ENCODE peak calls at places on chromosomes 6 and 20, in six cellular contexts. One of them, this sample, is unnamed.

GRCh38 chr6:126812651-126813050 is 305.8 kb upstream of the RSPO3 start:
- DNase-seq in fibroblast of lung: peak
- DNase-seq in progenitor cell of endocrine pancreas: no peak
- DNase-seq in A549: no peak
- DNase-seq in bronchial epithelial cell: no peak
- DNase-seq in astrocyte of the spinal cord: peak
- DNase-seq in this sample: no peak

GRCh38 chr20:45970646-45971424 is 1.2 kb downstream of the ZNF335 start:
- DNase-seq in fibroblast of lung: no peak
- DNase-seq in progenitor cell of endocrine pancreas: no peak
- DNase-seq in A549: no peak
- DNase-seq in bronchial epithelial cell: no peak
- DNase-seq in astrocyte of the spinal cord: peak
- DNase-seq in this sample: peak

GRCh38 chr6:166446567-166447065 is 63.9 kb upstream of the MPC1 start:
- DNase-seq in fibroblast of lung: no peak
- DNase-seq in progenitor cell of endocrine pancreas: no peak
- DNase-seq in A549: no peak
- DNase-seq in bronchial epithelial cell: peak
- DNase-seq in astrocyte of the spinal cord: no peak
- DNase-seq in this sample: no peak

GRCh38 chr6:75205776-75206334 is at the start of gene COL12A1:
- DNase-seq in fibroblast of lung: peak
- DNase-seq in progenitor cell of endocrine pancreas: peak
- DNase-seq in A549: peak
- DNase-seq in bronchial epithelial cell: peak
- DNase-seq in astrocyte of the spinal cord: peak
- DNase-seq in this sample: peak

GRCh38 chr6:3884007-3884745 is 35.0 kb downstream of the FAM50B start:
- DNase-seq in fibroblast of lung: peak
- DNase-seq in progenitor cell of endocrine pancreas: no peak
- DNase-seq in A549: peak
- DNase-seq in bronchial epithelial cell: peak
- DNase-seq in astrocyte of the spinal cord: peak
- DNase-seq in this sample: no peak

GRCh38 chr20:57136734-57137133 is 129.7 kb downstream of the BMP7 start:
- DNase-seq in fibroblast of lung: no peak
- DNase-seq in progenitor cell of endocrine pancreas: no peak
- DNase-seq in A549: no peak
- DNase-seq in bronchial epithelial cell: no peak
- DNase-seq in astrocyte of the spinal cord: no peak
- DNase-seq in this sample: no peak

GRCh38 chr6:145544031-145544430 is 191.3 kb downstream of the EPM2A start:
- DNase-seq in fibroblast of lung: peak
- DNase-seq in progenitor cell of endocrine pancreas: no peak
- DNase-seq in A549: peak
- DNase-seq in bronchial epithelial cell: peak
- DNase-seq in astrocyte of the spinal cord: peak
- DNase-seq in this sample: no peak

GRCh38 chr20:53834044-53834442 is 236.4 kb downstream of the BCAS1 start:
- DNase-seq in fibroblast of lung: no peak
- DNase-seq in progenitor cell of endocrine pancreas: no peak
- DNase-seq in A549: no peak
- DNase-seq in bronchial epithelial cell: no peak
- DNase-seq in astrocyte of the spinal cord: peak
- DNase-seq in this sample: no peak

GRCh38 chr20:45975686-45976085 is 3.7 kb upstream of the ZNF335 start:
- DNase-seq in fibroblast of lung: no peak
- DNase-seq in progenitor cell of endocrine pancreas: no peak
- DNase-seq in A549: no peak
- DNase-seq in bronchial epithelial cell: no peak
- DNase-seq in astrocyte of the spinal cord: no peak
- DNase-seq in this sample: peak

GRCh38 chr6:26404534-26404933 is 2.5 kb downstream of the BTN3A1 start:
- DNase-seq in fibroblast of lung: no peak
- DNase-seq in progenitor cell of endocrine pancreas: no peak
- DNase-seq in A549: no peak
- DNase-seq in bronchial epithelial cell: no peak
- DNase-seq in astrocyte of the spinal cord: no peak
- DNase-seq in this sample: no peak

GRCh38 chr20:46708172-46708860 is 1.1 kb upstream of the SLC2A10 start:
- DNase-seq in fibroblast of lung: no peak
- DNase-seq in progenitor cell of endocrine pancreas: no peak
- DNase-seq in A549: peak
- DNase-seq in bronchial epithelial cell: peak
- DNase-seq in astrocyte of the spinal cord: no peak
- DNase-seq in this sample: no peak

GRCh38 chr6:120056085-120056484 is 706.5 kb upstream of the MAN1A1 start:
- DNase-seq in fibroblast of lung: no peak
- DNase-seq in progenitor cell of endocrine pancreas: no peak
- DNase-seq in A549: peak
- DNase-seq in bronchial epithelial cell: peak
- DNase-seq in astrocyte of the spinal cord: no peak
- DNase-seq in this sample: no peak

GRCh38 chr6:84193140-84193708 is 34.2 kb downstream of the CEP162 start:
- DNase-seq in fibroblast of lung: peak
- DNase-seq in progenitor cell of endocrine pancreas: no peak
- DNase-seq in A549: peak
- DNase-seq in bronchial epithelial cell: peak
- DNase-seq in astrocyte of the spinal cord: peak
- DNase-seq in this sample: no peak

GRCh38 chr6:2529217-2529719 is 221.5 kb downstream of the MYLK4 start:
- DNase-seq in fibroblast of lung: no peak
- DNase-seq in progenitor cell of endocrine pancreas: no peak
- DNase-seq in A549: no peak
- DNase-seq in bronchial epithelial cell: no peak
- DNase-seq in astrocyte of the spinal cord: no peak
- DNase-seq in this sample: no peak

GRCh38 chr6:87103977-87104601 is 9.2 kb upstream of the CGA start:
- DNase-seq in fibroblast of lung: no peak
- DNase-seq in progenitor cell of endocrine pancreas: no peak
- DNase-seq in A549: no peak
- DNase-seq in bronchial epithelial cell: no peak
- DNase-seq in astrocyte of the spinal cord: no peak
- DNase-seq in this sample: no peak

GRCh38 chr6:27871919-27872633 is 40.1 kb downstream of the OR2B2 start:
- DNase-seq in fibroblast of lung: peak
- DNase-seq in progenitor cell of endocrine pancreas: peak
- DNase-seq in A549: peak
- DNase-seq in bronchial epithelial cell: peak
- DNase-seq in astrocyte of the spinal cord: peak
- DNase-seq in this sample: no peak

GRCh38 chr6:23348185-23348584 is 777.8 kb upstream of the NRSN1 start:
- DNase-seq in fibroblast of lung: no peak
- DNase-seq in progenitor cell of endocrine pancreas: no peak
- DNase-seq in A549: no peak
- DNase-seq in bronchial epithelial cell: no peak
- DNase-seq in astrocyte of the spinal cord: no peak
- DNase-seq in this sample: no peak

GRCh38 chr20:47778398-47779354 is 6.6 kb downstream of the SULF2 start:
- DNase-seq in fibroblast of lung: no peak
- DNase-seq in progenitor cell of endocrine pancreas: no peak
- DNase-seq in A549: no peak
- DNase-seq in bronchial epithelial cell: no peak
- DNase-seq in astrocyte of the spinal cord: no peak
- DNase-seq in this sample: no peak

GRCh38 chr6:28401172-28401571 is 1.6 kb upstream of the ZSCAN12 start:
- DNase-seq in fibroblast of lung: peak
- DNase-seq in progenitor cell of endocrine pancreas: no peak
- DNase-seq in A549: no peak
- DNase-seq in bronchial epithelial cell: peak
- DNase-seq in astrocyte of the spinal cord: no peak
- DNase-seq in this sample: no peak

GRCh38 chr6:20891161-20891560 is 356.9 kb downstream of the CDKAL1 start:
- DNase-seq in fibroblast of lung: no peak
- DNase-seq in progenitor cell of endocrine pancreas: no peak
- DNase-seq in A549: no peak
- DNase-seq in bronchial epithelial cell: peak
- DNase-seq in astrocyte of the spinal cord: no peak
- DNase-seq in this sample: no peak

DNA sequence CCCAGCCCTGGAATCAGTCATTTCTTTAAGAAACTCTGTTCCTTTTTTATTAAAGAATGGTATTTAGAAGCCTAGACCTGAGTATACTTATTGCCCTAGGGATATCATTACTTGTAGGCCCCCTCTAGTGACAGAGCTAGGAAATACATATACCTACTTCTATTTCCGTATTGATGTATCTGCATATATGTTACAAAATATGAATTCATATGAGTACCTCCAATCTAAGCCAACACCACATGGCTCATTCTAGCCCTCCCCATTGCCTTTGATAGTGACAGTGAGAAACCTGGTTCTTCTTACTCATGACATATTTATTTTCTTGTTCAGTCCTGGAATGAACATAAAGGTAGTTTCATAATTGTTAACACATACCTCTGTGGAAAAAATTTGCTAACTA is 137.2 kb downstream of the FARS2 start:
- DNase-seq in fibroblast of lung: peak
- DNase-seq in progenitor cell of endocrine pancreas: no peak
- DNase-seq in A549: peak
- DNase-seq in bronchial epithelial cell: peak
- DNase-seq in astrocyte of the spinal cord: peak
- DNase-seq in this sample: no peak
- TF ChIP-seq CTCF in fibroblast of lung: peak
- TF ChIP-seq CTCF in progenitor cell of endocrine pancreas: peak
- TF ChIP-seq CTCF in A549: peak
- TF ChIP-seq CTCF in bronchial epithelial cell: peak
- TF ChIP-seq CTCF in astrocyte of the spinal cord: peak
- TF ChIP-seq CTCF in this sample: peak

GRCh38 chr20:62359491-62360121 is 7.5 kb downstream of the LAMA5 start:
- DNase-seq in fibroblast of lung: peak
- DNase-seq in progenitor cell of endocrine pancreas: no peak
- DNase-seq in A549: peak
- DNase-seq in bronchial epithelial cell: no peak
- DNase-seq in astrocyte of the spinal cord: peak
- DNase-seq in this sample: no peak

GRCh38 chr20:62358171-62358719 is 8.9 kb downstream of the LAMA5 start:
- DNase-seq in fibroblast of lung: no peak
- DNase-seq in progenitor cell of endocrine pancreas: no peak
- DNase-seq in A549: peak
- DNase-seq in bronchial epithelial cell: no peak
- DNase-seq in astrocyte of the spinal cord: no peak
- DNase-seq in this sample: no peak

GRCh38 chr20:62357681-62358080 is 9.4 kb downstream of the LAMA5 start:
- DNase-seq in fibroblast of lung: no peak
- DNase-seq in progenitor cell of endocrine pancreas: no peak
- DNase-seq in A549: no peak
- DNase-seq in bronchial epithelial cell: no peak
- DNase-seq in astrocyte of the spinal cord: no peak
- DNase-seq in this sample: no peak

GRCh38 chr20:62356948-62357667 is 10.0 kb downstream of the LAMA5 start:
- DNase-seq in fibroblast of lung: peak
- DNase-seq in progenitor cell of endocrine pancreas: no peak
- DNase-seq in A549: peak
- DNase-seq in bronchial epithelial cell: peak
- DNase-seq in astrocyte of the spinal cord: peak
- DNase-seq in this sample: no peak

DNA sequence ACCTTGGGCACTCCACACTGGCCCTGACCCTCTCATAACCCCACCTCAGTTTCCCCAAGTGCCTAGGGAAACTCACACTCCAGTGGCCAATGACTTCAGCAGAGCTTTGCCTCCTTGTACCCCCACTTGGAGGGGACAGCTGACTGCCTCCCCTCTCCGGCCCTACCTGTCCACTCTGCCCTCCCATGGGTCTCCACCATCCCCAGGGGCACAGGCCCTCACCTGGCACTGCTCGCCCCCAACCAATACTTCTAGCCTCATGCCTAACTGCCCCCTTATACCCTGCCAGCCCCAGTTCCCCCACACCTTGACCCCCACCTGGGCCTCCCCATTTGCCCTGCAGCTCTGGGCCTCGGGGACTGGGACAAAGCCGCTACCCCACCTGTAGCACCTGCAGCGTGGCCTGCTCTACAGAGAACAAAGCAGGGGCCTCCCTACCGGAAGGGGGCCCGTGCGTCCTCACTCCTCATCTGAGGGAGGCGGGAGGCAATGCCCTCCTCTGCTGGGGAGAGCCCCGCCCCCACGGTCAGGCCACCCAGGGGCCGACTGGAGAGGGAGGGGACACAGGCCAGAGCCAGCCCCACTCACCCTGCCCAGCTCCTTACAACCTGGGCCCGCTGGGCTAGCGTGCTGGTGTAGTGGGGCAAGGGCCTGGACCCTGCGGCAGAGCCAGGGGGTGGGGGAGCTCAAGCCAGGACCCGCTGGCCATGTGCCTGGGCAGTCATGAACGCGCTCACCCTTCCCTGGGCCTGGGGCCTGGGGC is 8.2 kb downstream of the LAMA5 start:
- DNase-seq in fibroblast of lung: no peak
- DNase-seq in progenitor cell of endocrine pancreas: no peak
- DNase-seq in A549: no peak
- DNase-seq in bronchial epithelial cell: no peak
- DNase-seq in astrocyte of the spinal cord: no peak
- DNase-seq in this sample: no peak
- TF ChIP-seq CTCF in fibroblast of lung: no peak
- TF ChIP-seq CTCF in progenitor cell of endocrine pancreas: no peak
- TF ChIP-seq CTCF in A549: no peak
- TF ChIP-seq CTCF in bronchial epithelial cell: no peak
- TF ChIP-seq CTCF in astrocyte of the spinal cord: no peak
- TF ChIP-seq CTCF in this sample: no peak

GRCh38 chr6:15822835-15823234 is 160.0 kb upstream of the DTNBP1 start:
- DNase-seq in fibroblast of lung: no peak
- DNase-seq in progenitor cell of endocrine pancreas: no peak
- DNase-seq in A549: no peak
- DNase-seq in bronchial epithelial cell: no peak
- DNase-seq in astrocyte of the spinal cord: no peak
- DNase-seq in this sample: no peak
- TF ChIP-seq CTCF in fibroblast of lung: no peak
- TF ChIP-seq CTCF in progenitor cell of endocrine pancreas: no peak
- TF ChIP-seq CTCF in A549: no peak
- TF ChIP-seq CTCF in bronchial epithelial cell: no peak
- TF ChIP-seq CTCF in astrocyte of the spinal cord: no peak
- TF ChIP-seq CTCF in this sample: no peak

GRCh38 chr20:51695574-51696303 is 72.5 kb downstream of the ATP9A start:
- DNase-seq in fibroblast of lung: peak
- DNase-seq in progenitor cell of endocrine pancreas: no peak
- DNase-seq in A549: peak
- DNase-seq in bronchial epithelial cell: peak
- DNase-seq in astrocyte of the spinal cord: peak
- DNase-seq in this sample: no peak
- TF ChIP-seq CTCF in fibroblast of lung: no peak
- TF ChIP-seq CTCF in progenitor cell of endocrine pancreas: no peak
- TF ChIP-seq CTCF in A549: no peak
- TF ChIP-seq CTCF in bronchial epithelial cell: no peak
- TF ChIP-seq CTCF in astrocyte of the spinal cord: no peak
- TF ChIP-seq CTCF in this sample: no peak